ENCODE peak calls at places on chromosomes 3 and 15, in eight cellular contexts. F is K562, O is upper lobe of left lung, X is upper lobe of right lung, P is bronchial epithelial cell, M is OCI-LY7, A is fibroblast of villous mesenchyme, J is fibroblast of lung. V is an unnamed sample.

GRCh38 chr3:68306571-68306970 is 625.8 kb downstream of the TAFA4 start:
- DNase-seq in M (peak), A (peak), P (no peak), O (no peak), X (no peak), F (peak), J (no peak), V (no peak)

GRCh38 chr15:68644996-68645395 is 66.2 kb downstream of the CORO2B start:
- DNase-seq in F (no peak), J (no peak), O (peak), P (no peak), X (peak), A (no peak), M (no peak), V (no peak)

GRCh38 chr15:50145451-50145872 is 26.4 kb upstream of the ATP8B4 start:
- DNase-seq in F (peak), A (peak), M (peak), O (no peak), P (peak), X (no peak), J (peak), V (peak)

GRCh38 chr3:157390713-157391515 is 45.7 kb upstream of the PTX3 start:
- DNase-seq in J (no peak), A (no peak), F (no peak), P (no peak), O (peak), X (no peak), M (no peak), V (no peak)

GRCh38 chr3:31895471-31895870 is 85.6 kb downstream of the OSBPL10 start:
- DNase-seq in F (no peak), J (no peak), P (peak), A (peak), X (no peak), O (no peak), M (no peak), V (no peak)

GRCh38 chr3:188091746-188092145 is 62.2 kb upstream of the LPP start:
- DNase-seq in P (no peak), J (no peak), M (peak), F (no peak), O (no peak), X (no peak), A (no peak), V (no peak)

GRCh38 chr3:25843332-25843731 is 53.4 kb downstream of the OXSM start:
- DNase-seq in O (no peak), P (peak), F (no peak), J (peak), A (peak), M (peak), X (no peak), V (no peak)

GRCh38 chr3:53223025-53223424 is 32.8 kb downstream of the TKT start:
- DNase-seq in J (no peak), M (no peak), P (no peak), F (no peak), X (peak), O (peak), A (no peak), V (no peak)

GRCh38 chr15:65769482-65769881 is 22.6 kb downstream of the DENND4A start:
- DNase-seq in F (no peak), X (no peak), M (no peak), A (no peak), P (no peak), O (no peak), J (no peak), V (no peak)

GRCh38 chr3:53184701-53185100 is 23.7 kb downstream of the PRKCD start:
- DNase-seq in O (no peak), J (no peak), M (no peak), X (no peak), P (no peak), A (no peak), F (no peak), V (no peak)

GRCh38 chr15:69668049-69668705 is 215.6 kb downstream of the RPLP1 start:
- DNase-seq in X (no peak), J (no peak), O (peak), F (no peak), P (no peak), M (peak), A (no peak), V (no peak)

GRCh38 chr15:55588070-55588817 is at the start of gene PYGO1:
- DNase-seq in A (peak), O (peak), F (peak), P (peak), J (peak), X (peak), M (no peak), V (no peak)

GRCh38 chr3:143328459-143328858 is 208.9 kb downstream of the CHST2 start:
- DNase-seq in A (no peak), X (no peak), O (no peak), F (no peak), P (no peak), M (no peak), J (no peak), V (peak)

GRCh38 chr3:195896361-195897080 is 11.8 kb downstream of the TNK2 start:
- DNase-seq in A (peak), M (peak), J (peak), P (no peak), F (peak), X (no peak), O (peak), V (no peak)

GRCh38 chr3:195893516-195893915 is 14.8 kb downstream of the TNK2 start:
- DNase-seq in F (no peak), M (peak), A (no peak), O (no peak), J (no peak), X (no peak), P (no peak), V (no peak)

GRCh38 chr3:195893916-195894315 is 14.4 kb downstream of the TNK2 start:
- DNase-seq in P (no peak), M (no peak), F (no peak), J (no peak), O (no peak), X (no peak), A (no peak), V (no peak)

GRCh38 chr3:195895900-195896360 is 12.4 kb downstream of the TNK2 start:
- DNase-seq in J (peak), F (peak), X (peak), M (peak), O (peak), P (no peak), A (no peak), V (no peak)

DNA sequence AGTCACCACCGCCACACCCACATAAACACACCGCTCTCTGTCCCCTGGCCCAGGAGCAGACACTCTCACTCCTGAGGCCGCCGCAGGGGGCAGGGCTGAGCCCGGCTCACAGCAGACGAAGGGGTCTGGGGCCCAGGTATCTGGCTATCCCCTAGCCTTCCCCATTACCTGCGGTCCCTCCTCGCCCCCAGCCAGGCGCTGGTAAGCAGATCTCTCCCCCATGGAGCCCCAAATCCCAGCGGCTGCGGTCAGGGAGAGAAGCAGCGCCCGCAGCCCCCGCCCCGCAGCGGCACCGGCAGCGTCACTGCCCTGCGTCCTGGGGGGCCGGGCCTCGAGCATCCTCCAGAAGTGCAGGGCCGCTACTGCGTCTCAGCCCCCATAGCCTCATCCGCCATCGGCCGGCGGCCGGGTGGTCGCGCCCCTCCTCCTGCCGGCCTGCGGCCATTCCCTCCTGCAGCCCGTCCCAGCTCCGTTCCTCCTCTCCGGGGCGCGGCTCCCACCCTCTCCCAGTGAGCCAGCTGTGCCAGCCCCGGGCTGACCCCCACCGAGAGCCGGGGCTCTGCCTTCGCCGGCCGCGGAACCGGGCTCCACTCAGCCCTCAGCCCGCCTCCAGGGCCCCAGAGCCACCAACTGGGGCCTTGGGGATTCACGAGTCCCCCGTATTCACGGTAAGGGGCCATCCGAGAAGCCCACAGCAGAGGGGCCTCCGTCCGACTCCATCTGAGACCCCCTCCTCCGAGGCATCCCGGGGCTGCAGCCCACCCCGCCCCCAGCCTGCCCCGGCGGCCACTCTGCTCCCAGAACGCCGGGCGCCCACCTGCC is 13.1 kb downstream of the TNK2 start:
- DNase-seq in J (peak), A (no peak), O (peak), X (peak), M (peak), P (no peak), F (peak), V (no peak)
- TF ChIP-seq CTCF in J (peak), A (no peak), O (no peak), X (no peak), M (no peak), P (peak), F (no peak), V (no peak)

DNA sequence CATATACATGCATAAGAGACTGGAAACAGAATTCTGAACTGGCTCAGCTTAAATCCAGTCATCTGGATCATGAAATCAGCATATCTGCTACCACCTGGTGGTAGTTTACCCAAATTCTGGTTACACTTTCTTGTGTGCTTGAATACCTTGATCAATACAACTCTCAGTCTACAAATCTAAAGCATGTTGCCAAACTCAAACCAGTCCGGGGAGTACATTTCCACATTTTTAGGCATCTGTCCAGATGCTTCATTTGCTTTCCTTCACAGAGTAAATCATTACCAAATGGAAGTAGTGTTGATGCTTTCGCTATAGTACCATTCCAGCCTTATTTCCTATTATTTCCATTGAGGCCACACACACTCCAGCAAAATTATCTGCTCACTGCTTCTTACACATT is 126.4 kb downstream of the P2RY1 start:
- DNase-seq in J (peak), O (no peak), M (peak), X (no peak), F (peak), A (peak), P (peak), V (no peak)
- TF ChIP-seq CTCF in J (peak), O (peak), M (peak), X (peak), F (peak), A (peak), P (peak), V (no peak)

GRCh38 chr3:133274477-133274876 is 125.4 kb upstream of the BFSP2 start:
- DNase-seq in X (no peak), M (no peak), O (no peak), F (no peak), A (no peak), J (no peak), P (no peak), V (no peak)
- TF ChIP-seq CTCF in X (no peak), M (peak), O (no peak), F (peak), A (no peak), J (no peak), P (no peak), V (no peak)

DNA sequence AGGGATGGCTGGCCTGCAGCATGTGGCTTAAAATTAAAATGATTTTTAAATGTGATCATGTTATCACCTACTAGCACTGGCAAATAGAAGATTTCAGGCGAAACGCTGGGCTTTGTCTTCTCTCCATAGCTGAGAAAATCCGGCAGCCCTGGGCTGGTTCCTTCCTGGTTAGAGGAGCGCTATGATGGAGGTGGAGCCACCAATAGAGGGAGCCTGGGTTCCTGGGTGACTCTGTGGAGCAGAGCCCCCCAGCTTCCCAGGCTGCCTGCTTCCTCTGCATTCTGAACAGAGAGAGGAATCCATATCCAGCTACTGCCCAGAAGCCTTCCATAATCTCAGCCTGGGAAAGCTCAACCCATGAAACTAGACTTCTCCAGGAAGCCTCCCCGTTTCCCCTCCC is 32.6 kb upstream of the IQSEC1 start:
- DNase-seq in P (no peak), X (no peak), O (no peak), A (no peak), F (no peak), M (no peak), J (no peak), V (no peak)
- TF ChIP-seq CTCF in P (no peak), X (no peak), O (no peak), A (no peak), F (peak), M (peak), J (no peak), V (no peak)